ENCODE peak calls at places on chromosomes 7 and 10, in four cellular contexts. One of them, this sample, is unnamed. For H3K4me1 and H3K9me3, the result is how much of the 10 kb centered on the place peaks cover.

GRCh38 chr10:124689911-124690498 is 54.2 kb downstream of the FAM53B start:
- DNase-seq in mammary epithelial cell: no peak
- DNase-seq in HCT116: no peak
- DNase-seq in PC-3: no peak
- DNase-seq in this sample: no peak

GRCh38 chr7:3897430-3898385 is 596.7 kb downstream of the SDK1 start:
- DNase-seq in mammary epithelial cell: peak
- DNase-seq in HCT116: peak
- DNase-seq in PC-3: peak
- DNase-seq in this sample: peak

GRCh38 chr10:50470345-50470744 is 153.4 kb downstream of the SGMS1 start:
- DNase-seq in mammary epithelial cell: no peak
- DNase-seq in HCT116: no peak
- DNase-seq in PC-3: peak
- DNase-seq in this sample: no peak

GRCh38 chr7:37901890-37902524 is 14.6 kb downstream of the SFRP4 start:
- DNase-seq in mammary epithelial cell: peak
- DNase-seq in HCT116: no peak
- DNase-seq in PC-3: peak
- DNase-seq in this sample: no peak

GRCh38 chr7:151014950-151015349 is 9.3 kb downstream of the ATG9B start:
- DNase-seq in mammary epithelial cell: no peak
- DNase-seq in HCT116: no peak
- DNase-seq in PC-3: peak
- DNase-seq in this sample: peak

GRCh38 chr10:120738658-120739057 is 112.5 kb upstream of the WDR11 start:
- DNase-seq in mammary epithelial cell: no peak
- DNase-seq in HCT116: no peak
- DNase-seq in PC-3: no peak
- DNase-seq in this sample: no peak

GRCh38 chr7:67019562-67020390 is 23.1 kb downstream of the TYW1 start:
- DNase-seq in mammary epithelial cell: peak
- DNase-seq in HCT116: no peak
- DNase-seq in PC-3: peak
- DNase-seq in this sample: no peak

GRCh38 chr7:98703916-98704315 is 86.8 kb downstream of the NPTX2 start:
- DNase-seq in mammary epithelial cell: no peak
- DNase-seq in HCT116: no peak
- DNase-seq in PC-3: no peak
- DNase-seq in this sample: no peak

GRCh38 chr10:80442879-80443278 is 11.2 kb upstream of the TSPAN14 start:
- DNase-seq in mammary epithelial cell: no peak
- DNase-seq in HCT116: no peak
- DNase-seq in PC-3: no peak
- DNase-seq in this sample: peak
- H2AFZ ChIP-seq in mammary epithelial cell: no peak
- H2AFZ ChIP-seq in HCT116: no peak
- H2AFZ ChIP-seq in PC-3: no peak
- H2AFZ ChIP-seq in this sample: no peak

DNA sequence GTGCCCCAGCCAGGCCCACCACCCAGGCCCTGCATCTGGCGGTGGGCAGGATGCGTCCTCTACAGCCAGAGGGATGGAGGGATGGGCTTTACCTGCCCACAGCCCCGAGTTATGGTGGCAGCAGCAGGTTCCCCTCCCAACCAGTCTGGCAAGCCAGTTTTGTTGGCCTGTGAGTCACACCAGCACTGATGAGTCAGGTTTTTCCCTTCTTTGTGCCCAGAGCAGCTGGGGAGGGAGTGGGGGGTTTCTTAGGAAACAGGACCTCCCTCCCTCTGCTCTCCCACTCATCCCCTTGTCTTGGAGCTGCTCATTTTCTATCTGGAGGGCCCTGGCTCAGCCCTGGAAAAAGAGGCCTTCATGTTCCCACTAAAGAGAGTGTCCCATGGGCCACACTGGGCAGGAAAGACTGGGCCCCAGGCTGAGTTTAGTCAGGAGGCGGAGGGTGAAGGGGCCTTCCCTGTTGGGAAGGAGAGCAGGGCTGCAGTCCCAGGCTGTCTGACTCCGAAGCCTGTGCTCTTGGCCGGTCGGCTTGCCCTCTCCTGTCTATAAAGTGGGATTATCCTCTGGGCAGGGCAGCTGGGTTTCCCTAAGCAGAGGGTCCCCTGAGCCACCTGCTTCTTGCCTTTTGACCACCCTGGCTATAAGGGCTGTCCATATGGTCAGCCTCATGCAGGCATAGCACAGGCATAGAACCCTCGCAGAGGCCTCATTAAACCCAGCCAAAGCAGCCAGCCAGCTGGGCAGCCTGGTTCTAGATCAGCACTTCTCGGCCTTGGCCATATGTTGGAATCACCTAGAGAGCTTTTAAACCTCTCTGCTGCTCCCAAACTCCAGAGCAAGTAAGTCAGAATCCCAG is 30.2 kb upstream of the ANKRD2 start:
- DNase-seq in mammary epithelial cell: peak
- DNase-seq in HCT116: peak
- DNase-seq in PC-3: peak
- DNase-seq in this sample: peak
- H3K4me1 ChIP-seq in mammary epithelial cell: half or more
- H3K4me1 ChIP-seq in HCT116: half or more
- H3K4me1 ChIP-seq in PC-3: under half
- H3K4me1 ChIP-seq in this sample: half or more

DNA sequence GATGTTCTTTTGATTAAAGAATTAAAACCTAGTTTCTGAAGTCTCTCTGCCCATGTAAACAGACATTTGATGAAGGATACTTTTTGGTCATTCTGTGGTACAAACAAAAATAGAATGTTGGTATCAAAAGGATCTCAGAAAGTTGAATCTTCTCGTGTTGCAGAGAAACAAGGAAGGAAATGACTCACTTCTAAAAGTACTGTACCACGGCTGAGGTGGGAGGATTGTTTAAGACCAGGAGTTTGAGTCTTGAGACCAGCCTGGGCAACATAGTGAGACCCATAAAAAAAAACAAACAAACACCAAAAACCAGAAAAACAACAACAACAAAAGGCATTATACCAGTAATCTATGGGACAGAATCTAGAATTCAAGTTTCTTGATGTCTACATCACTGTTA is 69.7 kb downstream of the PRSS58 start:
- DNase-seq in mammary epithelial cell: peak
- DNase-seq in HCT116: no peak
- DNase-seq in PC-3: no peak
- DNase-seq in this sample: no peak
- H3K9me3 ChIP-seq in mammary epithelial cell: under half
- H3K9me3 ChIP-seq in HCT116: under half
- H3K9me3 ChIP-seq in PC-3: under half
- H3K9me3 ChIP-seq in this sample: under half

GRCh38 chr10:45371555-45371954 is 2.5 kb upstream of the ALOX5 start:
- DNase-seq in mammary epithelial cell: no peak
- DNase-seq in HCT116: no peak
- DNase-seq in PC-3: no peak
- DNase-seq in this sample: no peak

GRCh38 chr10:45373783-45374450 is at the start of gene ALOX5:
- DNase-seq in mammary epithelial cell: no peak
- DNase-seq in HCT116: no peak
- DNase-seq in PC-3: peak
- DNase-seq in this sample: peak

GRCh38 chr10:45372251-45372951 is 1.6 kb upstream of the ALOX5 start:
- DNase-seq in mammary epithelial cell: no peak
- DNase-seq in HCT116: no peak
- DNase-seq in PC-3: no peak
- DNase-seq in this sample: peak

GRCh38 chr10:45374451-45375052 is 536 bp downstream of the ALOX5 start:
- DNase-seq in mammary epithelial cell: peak
- DNase-seq in HCT116: no peak
- DNase-seq in PC-3: peak
- DNase-seq in this sample: peak

DNA sequence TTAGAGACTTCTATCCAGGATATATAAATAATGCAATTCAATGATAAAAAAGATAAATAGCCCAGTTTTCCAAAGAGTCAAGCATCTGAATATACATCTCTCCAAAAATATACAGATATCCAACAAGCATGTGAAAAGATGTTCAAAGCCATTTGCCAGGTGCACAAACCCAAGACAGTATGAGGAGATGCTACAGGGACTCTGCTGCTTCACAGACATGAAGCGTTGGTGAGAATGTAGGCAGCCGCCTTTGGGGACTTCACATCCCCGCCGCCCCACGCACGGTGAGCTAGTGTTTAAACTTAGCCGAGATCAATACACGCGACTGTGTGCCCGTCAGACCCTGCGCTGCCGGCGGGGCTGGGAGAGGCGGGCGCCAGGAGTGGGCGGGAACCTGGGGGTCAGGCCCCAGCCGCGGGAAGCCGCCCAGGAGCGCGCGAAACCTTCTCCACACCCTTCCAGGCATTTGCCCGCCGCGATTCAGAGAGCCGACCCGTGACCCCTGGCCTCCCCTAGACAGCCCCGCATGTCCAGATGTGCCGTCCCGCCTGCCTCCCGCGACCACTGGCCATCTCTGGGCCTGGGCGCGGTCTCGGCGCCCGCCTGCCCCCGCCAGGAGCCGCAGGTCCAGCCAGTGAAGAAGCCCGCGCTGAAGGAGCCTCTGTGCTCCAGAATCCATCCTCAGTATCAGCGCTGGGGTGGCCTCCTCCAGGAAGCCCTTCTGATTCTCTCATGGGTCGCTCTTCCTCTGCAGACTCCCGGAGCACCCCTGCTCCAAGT is 823 bp upstream of the ALOX5 start:
- DNase-seq in mammary epithelial cell: no peak
- DNase-seq in HCT116: no peak
- DNase-seq in PC-3: no peak
- DNase-seq in this sample: peak
- H2AFZ ChIP-seq in mammary epithelial cell: peak
- H2AFZ ChIP-seq in HCT116: no peak
- H2AFZ ChIP-seq in PC-3: peak
- H2AFZ ChIP-seq in this sample: no peak